ENCODE peak calls at places on chromosomes 13 and 19, in four cellular contexts. C is H1, P is HCT116, I is endothelial cell of umbilical vein. T is an unnamed sample.

GRCh38 chr13:36981156-36981743 is 17.9 kb downstream of the ALG5 start:
- DNase-seq in I (peak; percentile 75), P (no peak), C (no peak), T (peak; percentile 45)

GRCh38 chr19:507286-508203 is at the start of gene TPGS1:
- DNase-seq in C (no peak), I (no peak), P (peak; percentile 40), T (peak; percentile 63)

GRCh38 chr13:41988244-41988643 is 27.3 kb upstream of the VWA8 start:
- DNase-seq in P (no peak), I (no peak), C (no peak), T (no peak)

GRCh38 chr13:106533940-106534843 is 1.3 kb downstream of the EFNB2 start:
- DNase-seq in I (peak; percentile 67), C (no peak), P (no peak), T (no peak)

GRCh38 chr13:113952983-113953520 is 20.8 kb downstream of the C13orf46 start:
- DNase-seq in P (no peak), I (no peak), C (no peak), T (no peak)

GRCh38 chr13:39394811-39395685 is 207.9 kb downstream of the LHFPL6 start:
- DNase-seq in C (no peak), P (no peak), I (no peak), T (no peak)

GRCh38 chr13:107866666-107867623 is 348.4 kb downstream of the LIG4 start:
- DNase-seq in C (no peak), I (peak; percentile 40), P (no peak), T (no peak)

GRCh38 chr13:106570354-106570822 is 2.5 kb upstream of the ARGLU1 start:
- DNase-seq in P (peak; percentile 92), I (peak; percentile 90), C (peak; percentile 73), T (no peak)

GRCh38 chr19:14472202-14472961 is 2.8 kb downstream of the PTGER1 start:
- DNase-seq in I (peak; percentile 51), P (peak; percentile 22), C (no peak), T (no peak)

GRCh38 chr13:107457686-107458085 is 757.6 kb downstream of the LIG4 start:
- DNase-seq in C (no peak), I (peak; percentile 78), P (no peak), T (no peak)

GRCh38 chr13:79533781-79534400 is 52.9 kb downstream of the NDFIP2 start:
- DNase-seq in C (no peak), P (no peak), I (no peak), T (no peak)

GRCh38 chr13:73870970-73871935 is 263.0 kb downstream of the KLF12 start:
- DNase-seq in I (peak; percentile 22), C (no peak), P (no peak), T (no peak)

GRCh38 chr13:45781553-45782326 is 69.8 kb downstream of the SIAH3 start:
- DNase-seq in I (no peak), C (no peak), P (no peak), T (no peak)

GRCh38 chr13:39565036-39565949 is 37.7 kb downstream of the LHFPL6 start:
- DNase-seq in I (peak; percentile 70), C (peak; percentile 31), P (peak; percentile 3), T (peak; percentile 1)

GRCh38 chr13:99969934-99970760 is 1.4 kb downstream of the ZIC5 start:
- DNase-seq in P (peak; percentile 66), C (no peak), I (no peak), T (peak; percentile 57)

GRCh38 chr13:111946214-111946613 is 120.7 kb upstream of the SOX1 start:
- DNase-seq in P (no peak), I (no peak), C (no peak), T (no peak)

GRCh38 chr13:59625121-59625520 is 538.6 kb downstream of the DIAPH3 start:
- DNase-seq in C (no peak), P (no peak), I (no peak), T (no peak)

GRCh38 chr19:16027528-16027927 is 48.8 kb upstream of the TPM4 start:
- DNase-seq in C (no peak), P (no peak), I (no peak), T (no peak)

GRCh38 chr19:41415154-41415571 is 12.0 kb downstream of the B3GNT8 start:
- DNase-seq in P (no peak), I (no peak), C (no peak), T (no peak)

GRCh38 chr13:24301911-24302310 is 7.5 kb upstream of the C1QTNF9 start:
- DNase-seq in P (no peak), I (no peak), C (no peak), T (no peak)

GRCh38 chr13:44049546-44049945 is 169.8 kb downstream of the LACC1 start:
- DNase-seq in C (no peak), I (no peak), P (no peak), T (no peak)

GRCh38 chr19:2811221-2811722 is 8.4 kb upstream of the ZNF554 start:
- DNase-seq in C (no peak), P (no peak), I (no peak), T (peak; percentile 81)

GRCh38 chr19:343941-344624 is 513 bp downstream of the MIER2 start:
- DNase-seq in I (peak; percentile 27), C (no peak), P (no peak), T (no peak)

GRCh38 chr19:40555978-40556689 is 20.5 kb upstream of the SHKBP1 start:
- DNase-seq in P (no peak), C (no peak), I (no peak), T (no peak)

GRCh38 chr13:110305001-110305400 is 2.0 kb downstream of the COL4A1 start:
- DNase-seq in I (no peak), P (no peak), C (no peak), T (no peak)
- TF ChIP-seq MAX in I (no peak), P (no peak), C (no peak), T (no peak)

DNA sequence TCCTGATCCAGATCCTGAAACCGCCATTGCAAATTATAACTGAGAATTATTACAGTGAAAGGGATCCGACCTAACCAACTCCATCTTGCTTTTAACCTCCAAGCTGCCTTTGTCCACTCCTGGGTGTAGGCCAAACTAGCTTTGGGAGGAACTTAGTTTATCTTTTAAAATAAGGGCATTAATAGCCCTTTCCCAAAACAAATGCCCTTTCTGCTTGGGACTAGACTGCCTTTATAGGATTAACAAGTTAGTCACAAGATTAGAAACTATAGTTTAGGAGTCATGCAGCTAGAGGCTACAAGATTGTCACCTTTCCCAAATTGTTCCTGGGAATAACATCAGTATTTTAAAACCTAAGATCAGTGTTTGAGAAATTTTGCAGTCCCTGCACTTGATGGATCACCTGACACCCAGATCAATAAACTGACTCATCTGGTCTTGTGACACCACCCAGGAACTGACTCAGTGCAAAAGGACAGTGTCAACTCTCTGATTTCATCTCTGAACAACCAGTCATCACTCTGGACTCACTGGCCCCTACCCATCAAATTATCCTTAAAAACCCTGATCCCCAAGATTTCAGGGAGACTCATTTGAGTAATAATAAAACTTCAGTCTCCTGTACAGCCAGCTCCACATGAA is 4.1 kb upstream of the ZNF841 start:
- DNase-seq in C (no peak), I (no peak), P (no peak), T (peak; percentile 64)
- TF ChIP-seq POLR2AphosphoS5 in C (no peak), I (no peak), P (no peak), T (no peak)

GRCh38 chr19:47309038-47309437 is 623 bp upstream of the C5AR1 start:
- DNase-seq in P (no peak), I (no peak), C (no peak), T (no peak)
- TF ChIP-seq MAX in P (no peak), I (no peak), C (no peak), T (no peak)

GRCh38 chr13:30216111-30216510 is 91.2 kb downstream of the KATNAL1 start:
- DNase-seq in P (no peak), C (no peak), I (no peak), T (peak; percentile 5)
- TF ChIP-seq POLR2AphosphoS5 in P (no peak), C (no peak), I (no peak), T (no peak)

DNA sequence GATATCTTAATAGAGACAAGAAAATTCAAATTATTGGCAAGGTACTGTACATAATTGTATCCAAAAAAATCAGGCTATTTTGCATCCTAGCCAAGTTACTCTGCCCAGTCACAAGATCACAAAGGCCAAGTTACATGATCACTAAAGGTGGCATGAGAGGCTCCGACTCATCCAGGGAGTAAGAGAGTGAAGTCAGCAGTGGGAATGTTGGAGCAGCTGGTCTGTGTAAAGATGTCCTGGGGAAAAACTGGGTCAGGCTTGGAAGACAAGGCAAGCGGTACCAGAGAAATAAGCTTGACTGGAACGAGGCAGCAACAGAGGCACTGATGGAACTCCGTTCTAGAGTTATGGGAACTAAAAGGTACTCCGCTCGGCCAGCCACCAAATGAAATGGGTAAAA is 50.2 kb upstream of the PSG2 start:
- DNase-seq in P (no peak), I (no peak), C (no peak), T (no peak)
- TF ChIP-seq MAX in P (no peak), I (no peak), C (no peak), T (no peak)

GRCh38 chr13:20673711-20674110 is 29.8 kb upstream of the IL17D start:
- DNase-seq in P (no peak), C (no peak), I (no peak), T (no peak)
- TF ChIP-seq POLR2AphosphoS5 in P (no peak), C (no peak), I (no peak), T (no peak)

GRCh38 chr13:20882206-20882605 is 20.3 kb downstream of the XPO4 start:
- DNase-seq in P (no peak), C (no peak), I (no peak), T (no peak)
- TF ChIP-seq MAX in P (no peak), C (no peak), I (no peak), T (no peak)

GRCh38 chr13:110812869-110813645 is 99.6 kb downstream of the ING1 start:
- DNase-seq in C (no peak), I (no peak), P (no peak), T (no peak)

GRCh38 chr13:110811008-110811720 is 97.7 kb downstream of the ING1 start:
- DNase-seq in P (no peak), C (no peak), I (no peak), T (no peak)

GRCh38 chr13:110813646-110814624 is 100.4 kb downstream of the ING1 start:
- DNase-seq in P (no peak), I (no peak), C (no peak), T (no peak)

GRCh38 chr13:110811751-110812110 is 98.2 kb downstream of the ING1 start:
- DNase-seq in C (no peak), P (no peak), I (no peak), T (no peak)

GRCh38 chr13:110812111-110812868 is 98.8 kb downstream of the ING1 start:
- DNase-seq in C (no peak), P (no peak), I (peak; percentile 15), T (no peak)
- TF ChIP-seq POLR2AphosphoS5 in C (no peak), P (no peak), I (no peak), T (no peak)